ENCODE peak calls at places on chromosomes 1 and 21, in eight cellular contexts. T, P, G, M, X, V, N and B are unnamed samples.

GRCh38 chr1:119674835-119675289 is 26.8 kb upstream of the ZNF697 start:
- DNase-seq in T (peak; percentile 72), P (peak; percentile 61), N (no peak), X (no peak), M (no peak), V (no peak), G (peak; percentile 18), B (peak; percentile 90)

GRCh38 chr1:43427524-43427923 is 26.2 kb downstream of the HYI start:
- DNase-seq in M (no peak), N (peak; percentile 28), V (no peak), G (no peak), P (no peak), T (no peak), X (no peak), B (no peak)

GRCh38 chr21:16530656-16531055 is 800.9 kb downstream of the USP25 start:
- DNase-seq in T (no peak), P (no peak), V (no peak), G (no peak), N (no peak), X (no peak), M (no peak), B (no peak)

GRCh38 chr1:43558346-43558841 is 27.7 kb downstream of the PTPRF start:
- DNase-seq in V (no peak), M (no peak), G (no peak), T (peak; percentile 62), P (no peak), X (no peak), N (no peak), B (no peak)

GRCh38 chr1:85244271-85245053 is 15.0 kb downstream of the C1orf52 start:
- DNase-seq in P (no peak), V (no peak), M (no peak), X (no peak), T (no peak), G (no peak), N (no peak), B (no peak)

GRCh38 chr1:228013322-228014234 is 6.8 kb downstream of the WNT3A start:
- DNase-seq in M (no peak), T (no peak), X (no peak), P (no peak), G (peak; percentile 11), V (no peak), N (peak; percentile 85), B (peak; percentile 42)

GRCh38 chr1:229411434-229412055 is 22.3 kb downstream of the ACTA1 start:
- DNase-seq in X (no peak), P (no peak), T (no peak), M (no peak), N (no peak), V (no peak), G (no peak), B (no peak)

GRCh38 chr1:27634166-27634981 is 611 bp downstream of the FGR start:
- DNase-seq in N (no peak), V (peak; percentile 42), T (no peak), G (peak; percentile 76), X (peak; percentile 43), P (no peak), M (peak; percentile 71), B (no peak)

GRCh38 chr1:204573563-204573925 is 57.3 kb downstream of the MDM4 start:
- DNase-seq in V (no peak), G (no peak), M (no peak), N (no peak), X (no peak), T (no peak), P (no peak), B (no peak)

GRCh38 chr1:31793586-31794285 is 22.1 kb downstream of the SPOCD1 start:
- DNase-seq in M (no peak), G (no peak), T (no peak), V (no peak), X (no peak), N (no peak), P (no peak), B (peak; percentile 35)

GRCh38 chr1:52403566-52404115 is 582 bp downstream of the ORC1 start:
- DNase-seq in M (no peak), X (peak; percentile 13), N (no peak), V (peak; percentile 19), P (no peak), T (peak; percentile 46), G (no peak), B (no peak)

GRCh38 chr21:31665397-31665796 is 5.9 kb downstream of the SOD1 start:
- DNase-seq in X (no peak), M (no peak), N (no peak), P (no peak), G (no peak), T (no peak), V (no peak), B (peak; percentile 50)

GRCh38 chr1:15150376-15150775 is 3.2 kb upstream of the TMEM51 start:
- DNase-seq in V (no peak), G (no peak), X (no peak), N (no peak), M (no peak), P (no peak), T (no peak), B (no peak)

DNA sequence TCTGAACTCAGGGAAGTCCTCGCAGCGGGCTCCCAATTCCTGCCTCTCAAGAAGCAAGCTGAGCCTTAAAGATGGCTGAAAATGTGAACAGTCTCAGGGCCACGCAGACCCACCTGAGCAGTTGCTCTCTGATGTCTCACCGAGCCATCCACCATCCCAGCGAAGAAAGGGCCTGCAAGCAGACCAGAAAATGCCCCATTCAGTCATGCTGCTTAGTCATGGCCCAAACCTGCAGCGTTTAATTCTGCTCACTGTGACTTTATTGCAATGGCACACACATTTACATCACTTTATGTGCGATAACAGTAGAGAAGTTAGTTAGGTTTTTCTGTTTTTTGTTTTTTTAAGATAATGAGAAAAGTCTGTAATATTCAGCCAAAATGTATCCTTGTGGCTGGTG is 119.6 kb upstream of the IRF2BP2 start:
- DNase-seq in G (no peak), M (no peak), T (no peak), N (no peak), P (no peak), X (no peak), V (no peak), B (no peak)
- H3K4me1 ChIP-seq in G (peaks cover 49% of the 10 kb centered on the region), M (peaks cover 62% of the 10 kb centered on the region), T (peaks cover 23% of the 10 kb centered on the region), N (peaks cover 28% of the 10 kb centered on the region), P (peaks cover 21% of the 10 kb centered on the region), X (peaks cover 51% of the 10 kb centered on the region), V (peaks cover 62% of the 10 kb centered on the region), B (no peaks in the 10 kb centered on the region)

DNA sequence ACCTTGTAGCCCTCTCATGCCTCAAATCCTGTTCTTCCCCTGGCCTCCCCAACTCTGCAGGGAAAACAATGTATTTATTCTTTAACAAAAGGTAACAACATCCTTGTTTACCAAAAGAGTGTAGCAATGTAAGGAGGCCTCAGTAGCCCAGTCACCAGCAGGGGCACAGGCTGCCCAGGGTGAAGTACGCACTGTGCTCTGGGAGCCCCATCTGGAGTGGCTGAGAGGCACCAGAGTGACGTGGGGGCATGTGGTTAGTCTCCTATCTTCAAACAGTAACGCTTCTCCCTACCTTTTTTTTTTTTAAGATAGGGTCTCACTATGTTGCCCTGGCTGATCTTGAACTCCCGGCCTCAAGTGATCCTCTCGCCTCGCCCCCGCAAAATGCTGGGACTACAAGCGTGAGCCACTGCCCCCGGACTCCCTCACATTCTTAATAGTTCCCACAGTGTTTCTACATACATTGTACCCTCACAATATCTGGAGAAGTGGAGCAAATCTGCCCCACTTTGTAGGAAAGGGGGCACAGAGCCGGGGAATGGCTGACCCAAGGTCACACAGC is 51.3 kb upstream of the ECE1 start:
- DNase-seq in T (no peak), N (no peak), M (no peak), V (no peak), P (no peak), X (no peak), G (no peak), B (no peak)
- H3K4me1 ChIP-seq in T (peaks cover 68% of the 10 kb centered on the region), N (peaks cover 61% of the 10 kb centered on the region), M (peaks cover 90% of the 10 kb centered on the region), V (peaks cover 85% of the 10 kb centered on the region), P (peaks cover 56% of the 10 kb centered on the region), X (peaks cover 84% of the 10 kb centered on the region), G (peaks cover 78% of the 10 kb centered on the region), B (peaks cover 10% of the 10 kb centered on the region)

DNA sequence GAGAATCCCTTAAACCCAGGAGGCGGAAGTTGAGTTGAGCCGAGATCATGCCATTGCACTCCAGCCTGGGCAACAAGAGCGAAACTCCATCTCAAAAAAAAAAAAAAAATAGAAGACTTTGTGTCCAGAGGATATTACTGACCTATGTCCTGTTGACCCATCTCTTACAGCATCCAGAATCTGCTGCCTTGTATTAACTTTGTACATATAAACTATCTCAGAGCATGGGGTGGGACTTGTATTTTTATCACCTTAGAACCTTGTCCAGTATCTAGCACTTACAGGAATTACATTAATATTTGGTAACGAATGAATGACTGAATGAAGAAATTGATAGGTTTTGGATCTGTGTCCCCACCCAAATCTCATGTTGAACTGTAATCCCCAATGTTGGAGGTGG is 117.8 kb downstream of the TGFBR3 start:
- DNase-seq in T (no peak), M (no peak), P (no peak), G (no peak), V (no peak), X (no peak), N (no peak), B (no peak)
- H3K4me1 ChIP-seq in T (no peaks in the 10 kb centered on the region), M (peaks cover 41% of the 10 kb centered on the region), P (peaks cover 4% of the 10 kb centered on the region), G (peaks cover 16% of the 10 kb centered on the region), V (no peaks in the 10 kb centered on the region), X (no peaks in the 10 kb centered on the region), N (no peaks in the 10 kb centered on the region), B (peaks cover 28% of the 10 kb centered on the region)

GRCh38 chr1:246597340-246597739 is 31.1 kb downstream of the CNST start:
- DNase-seq in M (peak; percentile 50), V (no peak), N (no peak), P (peak; percentile 77), T (peak; percentile 87), G (no peak), X (no peak), B (no peak)
- H3K4me1 ChIP-seq in M (peaks cover 48% of the 10 kb centered on the region), V (peaks cover 32% of the 10 kb centered on the region), N (no peaks in the 10 kb centered on the region), P (no peaks in the 10 kb centered on the region), T (peaks cover 30% of the 10 kb centered on the region), G (peaks cover 32% of the 10 kb centered on the region), X (peaks cover 27% of the 10 kb centered on the region), B (no peaks in the 10 kb centered on the region)

GRCh38 chr21:27462786-27463185 is 495.9 kb upstream of the ADAMTS5 start:
- DNase-seq in V (no peak), M (no peak), X (no peak), P (no peak), T (no peak), G (no peak), N (no peak), B (no peak)
- H3K4me1 ChIP-seq in V (no peaks in the 10 kb centered on the region), M (no peaks in the 10 kb centered on the region), X (no peaks in the 10 kb centered on the region), P (no peaks in the 10 kb centered on the region), T (no peaks in the 10 kb centered on the region), G (no peaks in the 10 kb centered on the region), N (no peaks in the 10 kb centered on the region), B (no peaks in the 10 kb centered on the region)